ENCODE peak calls at places on chromosomes 11 and 22, in five cellular contexts. K is spleen, N is transverse colon, G is upper lobe of left lung, S is prostate gland. Z is an unnamed sample.

GRCh38 chr11:199004-199581 is 6.2 kb downstream of the SCGB1C1 start:
- DNase-seq in K (peak; percentile 71), G (no peak), N (peak; percentile 6), S (no peak), Z (peak; percentile 17)

GRCh38 chr22:19848298-19849224 is 6.1 kb downstream of the GNB1L start:
- DNase-seq in K (no peak), G (peak; percentile 86), N (peak; percentile 77), S (no peak), Z (peak; percentile 72)

GRCh38 chr11:81990659-81991443 is 742.8 kb downstream of the FAM181B start:
- DNase-seq in N (no peak), S (no peak), G (no peak), K (peak; percentile 68), Z (no peak)

GRCh38 chr11:76666408-76666807 is 4.1 kb downstream of the LRRC32 start:
- DNase-seq in S (no peak), G (no peak), N (peak; percentile 14), K (peak; percentile 89), Z (no peak)

GRCh38 chr11:2382927-2383822 is 6.1 kb downstream of the CD81 start:
- DNase-seq in S (no peak), K (peak; percentile 86), G (peak; percentile 59), N (peak; percentile 58), Z (no peak)

GRCh38 chr11:107591446-107592236 is 694 bp downstream of the ELMOD1 start:
- DNase-seq in S (no peak), N (no peak), K (no peak), G (no peak), Z (no peak)

GRCh38 chr11:118084247-118084646 is 2.5 kb downstream of the SMIM35 start:
- DNase-seq in N (peak; percentile 48), G (peak; percentile 58), K (no peak), S (peak; percentile 13), Z (no peak)

GRCh38 chr11:23778971-23779370 is 717.9 kb upstream of the LUZP2 start:
- DNase-seq in S (no peak), K (no peak), G (no peak), N (no peak), Z (no peak)

GRCh38 chr11:79249341-79249993 is 191.4 kb downstream of the TENM4 start:
- DNase-seq in N (no peak), S (no peak), G (no peak), K (no peak), Z (no peak)

GRCh38 chr22:44403166-44403565 is 90.4 kb upstream of the SHISAL1 start:
- DNase-seq in G (peak; percentile 11), K (no peak), S (no peak), N (no peak), Z (no peak)

GRCh38 chr11:19345848-19346681 is 105.3 kb upstream of the E2F8 start:
- DNase-seq in S (no peak), N (no peak), K (peak; percentile 69), G (no peak), Z (peak; percentile 34)

GRCh38 chr11:42770444-42771065 is 541.2 kb upstream of the API5 start:
- DNase-seq in N (peak; percentile 7), G (no peak), S (no peak), K (no peak), Z (no peak)

GRCh38 chr11:27242591-27242990 is 120.4 kb downstream of the CCDC34 start:
- DNase-seq in S (no peak), G (no peak), N (no peak), K (no peak), Z (no peak)

GRCh38 chr11:95536049-95536448 is 253.5 kb downstream of the FAM76B start:
- DNase-seq in G (no peak), N (no peak), S (no peak), K (no peak), Z (no peak)

GRCh38 chr22:40491990-40492631 is 121.7 kb downstream of the SGSM3 start:
- DNase-seq in S (no peak), N (no peak), G (no peak), K (no peak), Z (no peak)

GRCh38 chr11:26623076-26623666 is 51.1 kb upstream of the MUC15 start:
- DNase-seq in S (no peak), G (no peak), K (no peak), N (no peak), Z (no peak)

GRCh38 chr22:43592470-43592869 is 180.7 kb downstream of the MPPED1 start:
- DNase-seq in G (no peak), S (no peak), N (no peak), K (no peak), Z (no peak)

GRCh38 chr11:64186205-64187165 is 514 bp downstream of the STIP1 start:
- DNase-seq in G (no peak), S (peak; percentile 38), K (no peak), N (peak; percentile 29), Z (no peak)

GRCh38 chr11:19670030-19670761 is 42.4 kb upstream of the NAV2 start:
- DNase-seq in G (no peak), N (no peak), S (no peak), K (no peak), Z (no peak)

GRCh38 chr11:1890856-1891830 is 552 bp downstream of the PRR33 start:
- DNase-seq in N (no peak), K (peak; percentile 81), S (no peak), G (no peak), Z (no peak)

GRCh38 chr11:127003260-127003981 is 2.9 kb upstream of the KIRREL3 start:
- DNase-seq in G (no peak), K (no peak), N (no peak), S (no peak), Z (no peak)

GRCh38 chr11:34680918-34681554 is 60.1 kb downstream of the EHF start:
- DNase-seq in N (no peak), K (no peak), S (no peak), G (no peak), Z (no peak)

GRCh38 chr11:115660072-115660805 is 156.0 kb upstream of the CADM1 start:
- DNase-seq in G (no peak), N (no peak), K (no peak), S (no peak), Z (no peak)

GRCh38 chr11:7563269-7563668 is 49.5 kb downstream of the PPFIBP2 start:
- DNase-seq in G (no peak), S (no peak), N (no peak), K (no peak), Z (no peak)

GRCh38 chr22:49091451-49091850 is 736.2 kb downstream of the BRD1 start:
- DNase-seq in G (no peak), N (no peak), K (peak; percentile 45), S (no peak), Z (no peak)

GRCh38 chr11:1839924-1840779 is 1.4 kb downstream of the TNNI2 start:
- DNase-seq in K (peak; percentile 96), N (peak; percentile 74), S (no peak), G (peak; percentile 86), Z (peak; percentile 46)

GRCh38 chr11:1458340-1459218 is 28.0 kb downstream of the MOB2 start:
- DNase-seq in G (peak; percentile 81), K (no peak), N (peak; percentile 80), S (peak; percentile 59), Z (peak; percentile 82)

GRCh38 chr11:116690623-116691022 is 82.2 kb downstream of the BUD13 start:
- DNase-seq in S (no peak), K (peak; percentile 3), N (no peak), G (no peak), Z (no peak)

GRCh38 chr11:45997599-45997998 is 75.1 kb downstream of the LARGE2 start:
- DNase-seq in K (no peak), G (no peak), N (no peak), S (no peak), Z (no peak)

GRCh38 chr11:27193434-27194225 is 153.0 kb downstream of the BBOX1 start:
- DNase-seq in K (no peak), S (no peak), N (no peak), G (no peak), Z (no peak)

DNA sequence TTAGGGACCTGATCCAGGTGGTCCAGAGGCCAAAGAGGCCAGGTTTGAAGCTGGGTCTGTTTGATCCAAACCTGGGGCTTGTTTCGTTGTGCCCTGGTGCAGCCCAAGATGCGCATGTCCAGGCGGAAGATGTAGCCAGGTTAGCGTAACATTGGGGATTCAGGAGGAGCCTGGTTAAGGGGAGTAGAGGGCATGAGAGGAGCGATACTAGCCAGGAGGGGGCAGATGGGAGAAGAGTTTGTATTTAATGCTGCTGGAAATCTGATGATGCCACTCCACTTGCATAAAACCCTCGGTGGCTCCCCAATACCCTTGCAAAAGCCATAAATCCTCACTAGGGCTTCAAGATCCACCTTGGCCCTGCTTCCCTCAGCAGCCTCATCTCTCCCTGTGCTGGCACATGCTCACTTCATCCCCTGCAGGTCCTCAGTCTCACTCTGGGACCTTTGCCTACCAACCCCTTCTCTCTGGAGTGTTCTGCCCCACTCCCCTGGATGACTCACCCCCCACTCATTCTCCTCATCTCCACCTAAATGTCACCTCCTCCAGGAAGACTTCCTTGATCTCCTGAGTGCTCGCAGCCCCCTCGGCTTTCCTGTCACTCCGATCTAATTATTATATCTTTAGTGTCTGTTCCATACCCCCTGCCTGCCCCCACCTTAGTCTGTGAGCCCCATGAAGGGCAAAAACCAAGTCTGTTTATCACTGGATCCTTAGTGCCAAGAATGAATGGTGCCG is 95.9 kb downstream of the MIAT start:
- DNase-seq in S (no peak), N (no peak), K (no peak), G (no peak), Z (no peak)
- TF ChIP-seq POLR2AphosphoS5 in S (no peak), N (no peak), K (no peak), G (no peak), Z (no peak)

DNA sequence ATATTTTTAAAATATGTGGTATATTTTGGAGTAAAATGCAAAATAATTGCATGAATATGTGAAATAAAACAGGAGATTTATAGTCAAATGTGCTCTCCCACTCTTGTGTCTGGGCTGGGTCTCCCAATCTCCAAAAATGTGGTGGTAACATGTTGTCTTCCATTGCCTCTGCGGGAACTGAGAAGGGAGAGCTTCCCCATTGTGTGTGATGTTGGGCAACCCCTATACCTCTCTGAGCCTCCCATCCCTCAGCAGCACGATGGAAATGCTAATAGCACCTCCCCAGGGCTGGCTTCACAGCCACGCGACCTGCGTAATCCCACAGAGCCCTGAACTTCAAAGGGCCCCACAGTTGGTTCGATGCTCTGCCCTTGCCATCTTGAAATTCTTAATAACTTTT is 72.0 kb downstream of the TP53I11 start:
- DNase-seq in G (no peak), N (no peak), K (no peak), S (no peak), Z (no peak)
- H3K36me3 ChIP-seq in G (no peaks in the 10 kb centered on the region), N (no peaks in the 10 kb centered on the region), K (no peaks in the 10 kb centered on the region), S (no peaks in the 10 kb centered on the region), Z (no peaks in the 10 kb centered on the region)

GRCh38 chr22:46070722-46071450 is 79.4 kb upstream of the PPARA start:
- DNase-seq in K (peak; percentile 88), G (peak; percentile 65), N (peak; percentile 68), S (no peak), Z (peak; percentile 71)
- TF ChIP-seq POLR2AphosphoS5 in K (no peak), G (no peak), N (no peak), S (no peak), Z (no peak)

DNA sequence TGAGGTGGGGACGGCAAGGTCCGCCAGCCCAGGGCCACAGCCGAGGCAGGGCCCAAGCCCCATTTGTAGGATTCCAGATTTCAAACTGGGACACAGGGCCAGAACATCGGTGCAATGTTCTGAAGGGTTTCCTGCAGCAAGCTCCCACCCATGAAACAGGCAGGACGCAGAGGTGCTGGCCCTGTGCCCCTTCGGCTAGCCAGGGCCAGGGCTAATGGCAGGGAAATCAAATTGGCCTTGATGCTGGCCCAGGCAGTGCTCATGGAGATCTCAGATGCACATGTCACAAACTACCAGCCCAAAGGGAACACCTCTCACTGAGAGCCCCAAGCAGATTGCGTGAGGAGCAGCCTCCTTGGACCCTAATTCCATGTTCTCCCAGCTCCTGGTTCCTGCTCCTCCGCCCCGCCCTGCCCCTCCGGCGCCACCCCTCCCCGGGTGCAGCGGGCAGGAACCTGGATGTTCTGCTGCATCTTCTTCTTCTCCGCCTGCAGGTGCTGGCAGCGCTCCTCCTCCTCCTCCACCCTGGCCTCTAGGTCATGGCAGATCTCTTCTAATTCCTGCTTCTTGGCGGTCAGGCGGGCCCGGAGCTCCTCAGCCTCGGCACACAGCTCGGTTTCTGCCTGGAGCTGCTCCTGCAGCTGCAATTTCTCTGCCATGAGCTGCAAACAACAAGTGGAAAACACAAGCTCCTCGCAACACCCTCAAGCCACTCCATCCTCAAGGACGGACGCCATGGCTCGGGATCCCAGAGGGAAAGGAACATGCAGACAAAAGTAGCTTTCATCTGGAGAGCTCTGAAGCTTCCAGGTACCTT is 47.7 kb downstream of the APOL1 start:
- DNase-seq in G (no peak), S (no peak), K (no peak), N (no peak), Z (no peak)
- H3K36me3 ChIP-seq in G (peaks cover 100% of the 10 kb centered on the region), S (peaks cover 86% of the 10 kb centered on the region), K (peaks cover 100% of the 10 kb centered on the region), N (peaks cover 88% of the 10 kb centered on the region), Z (peaks cover 96% of the 10 kb centered on the region)